ENCODE peak calls at places on chromosome X, in six cellular contexts. One of them, this sample, is unnamed.

GRCh38 chrX:87583679-87584078 is 66.1 kb downstream of the KLHL4 start:
- DNase-seq in ureter: no peak
- DNase-seq in stimulated activated CD8-positive, alpha-beta memory T cell treated with anti-CD3 and anti-CD28 coated beads, Interleukin-4, amount 100 ng/mL, for 24 hours: no peak
- DNase-seq in kidney epithelial cell: no peak
- DNase-seq in NCI-H510A: no peak
- DNase-seq in NCI-H1105: no peak
- DNase-seq in this sample: no peak

GRCh38 chrX:39873111-39873510 is 224.6 kb downstream of the BCOR start:
- DNase-seq in ureter: no peak
- DNase-seq in stimulated activated CD8-positive, alpha-beta memory T cell treated with anti-CD3 and anti-CD28 coated beads, Interleukin-4, amount 100 ng/mL, for 24 hours: no peak
- DNase-seq in kidney epithelial cell: no peak
- DNase-seq in NCI-H510A: no peak
- DNase-seq in NCI-H1105: no peak
- DNase-seq in this sample: no peak

GRCh38 chrX:112678831-112679230 is 907 bp downstream of the LHFPL1 start:
- DNase-seq in ureter: no peak
- DNase-seq in stimulated activated CD8-positive, alpha-beta memory T cell treated with anti-CD3 and anti-CD28 coated beads, Interleukin-4, amount 100 ng/mL, for 24 hours: no peak
- DNase-seq in kidney epithelial cell: no peak
- DNase-seq in NCI-H510A: no peak
- DNase-seq in NCI-H1105: no peak
- DNase-seq in this sample: no peak

GRCh38 chrX:101691823-101692222 is 32.2 kb upstream of the ARMCX2 start:
- DNase-seq in ureter: no peak
- DNase-seq in stimulated activated CD8-positive, alpha-beta memory T cell treated with anti-CD3 and anti-CD28 coated beads, Interleukin-4, amount 100 ng/mL, for 24 hours: no peak
- DNase-seq in kidney epithelial cell: peak; percentile 1
- DNase-seq in NCI-H510A: no peak
- DNase-seq in NCI-H1105: no peak
- DNase-seq in this sample: no peak

GRCh38 chrX:124035657-124036056 is 74.2 kb downstream of the STAG2 start:
- DNase-seq in ureter: no peak
- DNase-seq in stimulated activated CD8-positive, alpha-beta memory T cell treated with anti-CD3 and anti-CD28 coated beads, Interleukin-4, amount 100 ng/mL, for 24 hours: no peak
- DNase-seq in kidney epithelial cell: no peak
- DNase-seq in NCI-H510A: no peak
- DNase-seq in NCI-H1105: no peak
- DNase-seq in this sample: no peak

GRCh38 chrX:10496345-10496965 is 123.9 kb downstream of the MID1 start:
- DNase-seq in ureter: no peak
- DNase-seq in stimulated activated CD8-positive, alpha-beta memory T cell treated with anti-CD3 and anti-CD28 coated beads, Interleukin-4, amount 100 ng/mL, for 24 hours: no peak
- DNase-seq in kidney epithelial cell: no peak
- DNase-seq in NCI-H510A: no peak
- DNase-seq in NCI-H1105: no peak
- DNase-seq in this sample: no peak

GRCh38 chrX:44447214-44447613 is 95.4 kb downstream of the FUNDC1 start:
- DNase-seq in ureter: no peak
- DNase-seq in stimulated activated CD8-positive, alpha-beta memory T cell treated with anti-CD3 and anti-CD28 coated beads, Interleukin-4, amount 100 ng/mL, for 24 hours: no peak
- DNase-seq in kidney epithelial cell: no peak
- DNase-seq in NCI-H510A: no peak
- DNase-seq in NCI-H1105: no peak
- DNase-seq in this sample: no peak

GRCh38 chrX:44106864-44107263 is 133.7 kb upstream of the NDP start:
- DNase-seq in ureter: no peak
- DNase-seq in stimulated activated CD8-positive, alpha-beta memory T cell treated with anti-CD3 and anti-CD28 coated beads, Interleukin-4, amount 100 ng/mL, for 24 hours: no peak
- DNase-seq in kidney epithelial cell: no peak
- DNase-seq in NCI-H510A: no peak
- DNase-seq in NCI-H1105: no peak
- DNase-seq in this sample: no peak

GRCh38 chrX:17878028-17878670 is 17.1 kb upstream of the RAI2 start:
- DNase-seq in ureter: no peak
- DNase-seq in stimulated activated CD8-positive, alpha-beta memory T cell treated with anti-CD3 and anti-CD28 coated beads, Interleukin-4, amount 100 ng/mL, for 24 hours: no peak
- DNase-seq in kidney epithelial cell: no peak
- DNase-seq in NCI-H510A: no peak
- DNase-seq in NCI-H1105: no peak
- DNase-seq in this sample: no peak

GRCh38 chrX:17535229-17535628 is 160.2 kb downstream of the NHS start:
- DNase-seq in ureter: no peak
- DNase-seq in stimulated activated CD8-positive, alpha-beta memory T cell treated with anti-CD3 and anti-CD28 coated beads, Interleukin-4, amount 100 ng/mL, for 24 hours: peak; percentile 15
- DNase-seq in kidney epithelial cell: no peak
- DNase-seq in NCI-H510A: no peak
- DNase-seq in NCI-H1105: no peak
- DNase-seq in this sample: no peak

GRCh38 chrX:40169193-40170086 is 71.7 kb upstream of the BCOR start:
- DNase-seq in ureter: peak; percentile 82
- DNase-seq in stimulated activated CD8-positive, alpha-beta memory T cell treated with anti-CD3 and anti-CD28 coated beads, Interleukin-4, amount 100 ng/mL, for 24 hours: no peak
- DNase-seq in kidney epithelial cell: peak; percentile 43
- DNase-seq in NCI-H510A: peak; percentile 51
- DNase-seq in NCI-H1105: peak; percentile 73
- DNase-seq in this sample: peak; percentile 35

GRCh38 chrX:110477593-110478228 is 119.1 kb downstream of the RTL9 start:
- DNase-seq in ureter: no peak
- DNase-seq in stimulated activated CD8-positive, alpha-beta memory T cell treated with anti-CD3 and anti-CD28 coated beads, Interleukin-4, amount 100 ng/mL, for 24 hours: no peak
- DNase-seq in kidney epithelial cell: no peak
- DNase-seq in NCI-H510A: no peak
- DNase-seq in NCI-H1105: no peak
- DNase-seq in this sample: no peak

GRCh38 chrX:132023117-132023895 is at the start of gene STK26:
- DNase-seq in ureter: peak; percentile 65
- DNase-seq in stimulated activated CD8-positive, alpha-beta memory T cell treated with anti-CD3 and anti-CD28 coated beads, Interleukin-4, amount 100 ng/mL, for 24 hours: peak; percentile 55
- DNase-seq in kidney epithelial cell: peak; percentile 4
- DNase-seq in NCI-H510A: peak; percentile 66
- DNase-seq in NCI-H1105: peak; percentile 42
- DNase-seq in this sample: peak; percentile 25

GRCh38 chrX:25034889-25035288 is 19.1 kb upstream of the ARX start:
- DNase-seq in ureter: no peak
- DNase-seq in stimulated activated CD8-positive, alpha-beta memory T cell treated with anti-CD3 and anti-CD28 coated beads, Interleukin-4, amount 100 ng/mL, for 24 hours: no peak
- DNase-seq in kidney epithelial cell: no peak
- DNase-seq in NCI-H510A: no peak
- DNase-seq in NCI-H1105: no peak
- DNase-seq in this sample: no peak

GRCh38 chrX:119399772-119400101 is 601 bp downstream of the SLC25A43 start:
- DNase-seq in ureter: peak; percentile 43
- DNase-seq in stimulated activated CD8-positive, alpha-beta memory T cell treated with anti-CD3 and anti-CD28 coated beads, Interleukin-4, amount 100 ng/mL, for 24 hours: no peak
- DNase-seq in kidney epithelial cell: no peak
- DNase-seq in NCI-H510A: no peak
- DNase-seq in NCI-H1105: no peak
- DNase-seq in this sample: no peak

GRCh38 chrX:112901821-112902732 is 61.4 kb upstream of the AMOT start:
- DNase-seq in ureter: no peak
- DNase-seq in stimulated activated CD8-positive, alpha-beta memory T cell treated with anti-CD3 and anti-CD28 coated beads, Interleukin-4, amount 100 ng/mL, for 24 hours: no peak
- DNase-seq in kidney epithelial cell: no peak
- DNase-seq in NCI-H510A: no peak
- DNase-seq in NCI-H1105: no peak
- DNase-seq in this sample: no peak

GRCh38 chrX:9646471-9647038 is 119.1 kb downstream of the GPR143 start:
- DNase-seq in ureter: no peak
- DNase-seq in stimulated activated CD8-positive, alpha-beta memory T cell treated with anti-CD3 and anti-CD28 coated beads, Interleukin-4, amount 100 ng/mL, for 24 hours: no peak
- DNase-seq in kidney epithelial cell: no peak
- DNase-seq in NCI-H510A: no peak
- DNase-seq in NCI-H1105: no peak
- DNase-seq in this sample: no peak

GRCh38 chrX:40278340-40279090 is 180.8 kb upstream of the BCOR start:
- DNase-seq in ureter: no peak
- DNase-seq in stimulated activated CD8-positive, alpha-beta memory T cell treated with anti-CD3 and anti-CD28 coated beads, Interleukin-4, amount 100 ng/mL, for 24 hours: peak; percentile 43
- DNase-seq in kidney epithelial cell: no peak
- DNase-seq in NCI-H510A: no peak
- DNase-seq in NCI-H1105: no peak
- DNase-seq in this sample: no peak

GRCh38 chrX:39815621-39816020 is 282.1 kb downstream of the BCOR start:
- DNase-seq in ureter: no peak
- DNase-seq in stimulated activated CD8-positive, alpha-beta memory T cell treated with anti-CD3 and anti-CD28 coated beads, Interleukin-4, amount 100 ng/mL, for 24 hours: no peak
- DNase-seq in kidney epithelial cell: no peak
- DNase-seq in NCI-H510A: no peak
- DNase-seq in NCI-H1105: no peak
- DNase-seq in this sample: no peak

GRCh38 chrX:7139202-7140081 is 8.1 kb upstream of the STS start:
- DNase-seq in ureter: no peak
- DNase-seq in stimulated activated CD8-positive, alpha-beta memory T cell treated with anti-CD3 and anti-CD28 coated beads, Interleukin-4, amount 100 ng/mL, for 24 hours: no peak
- DNase-seq in kidney epithelial cell: no peak
- DNase-seq in NCI-H510A: no peak
- DNase-seq in NCI-H1105: no peak
- DNase-seq in this sample: no peak

This sample was measured in NCI-H2107.